ENCODE peak calls at places on chromosomes 11 and 22, in five cellular contexts. K is effector memory CD8-positive, alpha-beta T cell; G is CD4-positive, alpha-beta T cell; L is stimulated activated CD8-positive, alpha-beta memory T cell treated with anti-CD3 and anti-CD28 coated beads, Interleukin-15, amount 100 ng/mL, for 1 hour; I is mammary epithelial cell. T is an unnamed sample.

GRCh38 chr11:27192184-27192583 is 151.6 kb downstream of the BBOX1 start:
- DNase-seq in K (no peak), G (no peak), L (no peak), I (no peak), T (no peak)

GRCh38 chr11:64344721-64345120 is 4.7 kb downstream of the CCDC88B start:
- DNase-seq in K (no peak), G (no peak), L (no peak), I (no peak), T (no peak)

GRCh38 chr11:102676086-102676485 is 29.5 kb downstream of the MMP27 start:
- DNase-seq in K (no peak), G (no peak), L (no peak), I (no peak), T (no peak)

GRCh38 chr11:125952973-125953372 is 7.1 kb downstream of the VSIG10L2 start:
- DNase-seq in K (no peak), G (no peak), L (no peak), I (no peak), T (no peak)

GRCh38 chr11:82775736-82776346 is 42.2 kb upstream of the FAM181B start:
- DNase-seq in K (no peak), G (no peak), L (no peak), I (peak), T (peak)

GRCh38 chr11:66151273-66151672 is 81.2 kb downstream of the PACS1 start:
- DNase-seq in K (no peak), G (no peak), L (no peak), I (no peak), T (no peak)

GRCh38 chr22:40714514-40714966 is 35.3 kb downstream of the MCHR1 start:
- DNase-seq in K (no peak), G (no peak), L (no peak), I (peak), T (no peak)

GRCh38 chr11:121112498-121113455 is 11.7 kb downstream of the TECTA start:
- DNase-seq in K (no peak), G (no peak), L (no peak), I (peak), T (no peak)

GRCh38 chr11:95134491-95134890 is 44.8 kb downstream of the ENDOD1 start:
- DNase-seq in K (no peak), G (no peak), L (no peak), I (peak), T (no peak)

GRCh38 chr22:43798492-43798891 is 13.6 kb downstream of the EFCAB6 start:
- DNase-seq in K (no peak), G (no peak), L (no peak), I (no peak), T (no peak)

GRCh38 chr11:37689951-37690350 is 1091.9 kb upstream of the RAG2 start:
- DNase-seq in K (no peak), G (no peak), L (no peak), I (no peak), T (no peak)

GRCh38 chr11:96215094-96215782 is 127.8 kb downstream of the MAML2 start:
- DNase-seq in K (no peak), G (peak), L (no peak), I (no peak), T (no peak)

GRCh38 chr11:2945757-2946287 is 16.6 kb upstream of the PHLDA2 start:
- DNase-seq in K (no peak), G (no peak), L (no peak), I (no peak), T (no peak)

GRCh38 chr22:49325531-49326395 is 501.9 kb downstream of the BRD1 start:
- DNase-seq in K (no peak), G (no peak), L (no peak), I (no peak), T (no peak)

GRCh38 chr11:84536456-84536855 is 1090.7 kb downstream of the DLG2 start:
- DNase-seq in K (no peak), G (no peak), L (no peak), I (no peak), T (no peak)

GRCh38 chr22:44931077-44931540 is 78.7 kb downstream of the PHF21B start:
- DNase-seq in K (no peak), G (no peak), L (no peak), I (no peak), T (no peak)